ENCODE peak calls at places on chromosome 5, in four cellular contexts. E is AG20443; W is CD4-positive, alpha-beta T cell; O is naive B cell. T is an unnamed sample.

GRCh38 chr5:76145945-76146344 is 62.8 kb downstream of the SV2C start:
- DNase-seq in W (no peak), O (no peak), E (no peak), T (no peak)

GRCh38 chr5:2920312-2920711 is 168.8 kb upstream of the IRX2 start:
- DNase-seq in O (no peak), W (no peak), E (peak), T (no peak)

GRCh38 chr5:168529361-168530234 is 493 bp downstream of the FBLL1 start:
- DNase-seq in W (no peak), O (no peak), E (peak), T (no peak)

GRCh38 chr5:39072915-39073758 is 1.1 kb downstream of the RICTOR start:
- DNase-seq in O (peak), W (peak), E (peak), T (peak)

GRCh38 chr5:88675758-88676636 is 207.0 kb downstream of the MEF2C start:
- DNase-seq in O (peak), E (peak), W (no peak), T (no peak)

GRCh38 chr5:43514471-43514815 is 505 bp downstream of the C5orf34 start:
- DNase-seq in E (peak), O (no peak), W (no peak), T (no peak)

GRCh38 chr5:57094753-57095683 is 78.8 kb upstream of the GPBP1 start:
- DNase-seq in W (no peak), E (no peak), O (no peak), T (peak)

GRCh38 chr5:158639876-158640570 is 459.7 kb downstream of the EBF1 start:
- DNase-seq in O (no peak), E (peak), W (no peak), T (no peak)

GRCh38 chr5:150774145-150774544 is 4.4 kb upstream of the SMIM3 start:
- DNase-seq in E (peak), O (no peak), W (no peak), T (no peak)

GRCh38 chr5:133930061-133930823 is 38.2 kb downstream of the C5orf15 start:
- DNase-seq in W (peak), E (peak), O (peak), T (peak)

GRCh38 chr5:87069974-87070608 is 197.6 kb upstream of the RASA1 start:
- DNase-seq in E (peak), O (no peak), W (no peak), T (no peak)

GRCh38 chr5:132469380-132470372 is 20.9 kb downstream of the IRF1 start:
- DNase-seq in O (no peak), E (no peak), W (no peak), T (no peak)

GRCh38 chr5:445591-445990 is 2.6 kb downstream of the EXOC3 start:
- DNase-seq in W (no peak), O (no peak), E (no peak), T (no peak)

GRCh38 chr5:67015577-67016290 is 180.9 kb downstream of the CD180 start:
- DNase-seq in W (no peak), E (no peak), O (no peak), T (no peak)